ENCODE peak calls at places on chromosomes 12 and 14, in four cellular contexts. R is trophoblast cell; J is psoas muscle; Q is CD4-positive, CD25-positive, alpha-beta regulatory T cell. M is an unnamed sample.

GRCh38 chr12:104348283-104348993 is 44.9 kb downstream of the EID3 start:
- DNase-seq in R (no peak), J (no peak), Q (no peak), M (no peak)

GRCh38 chr14:32620724-32621123 is 291.6 kb downstream of the AKAP6 start:
- DNase-seq in R (no peak), J (no peak), Q (no peak), M (no peak)

GRCh38 chr12:5073054-5073453 is 29.4 kb downstream of the KCNA5 start:
- DNase-seq in R (no peak), J (no peak), Q (no peak), M (no peak)

GRCh38 chr12:107429006-107429698 is 256.4 kb upstream of the PWP1 start:
- DNase-seq in R (no peak), J (no peak), Q (no peak), M (no peak)

GRCh38 chr12:58169826-58170225 is 228.5 kb downstream of the ATP23 start:
- DNase-seq in R (no peak), J (no peak), Q (no peak), M (no peak)

GRCh38 chr14:75757644-75758402 is 96.8 kb downstream of the TTLL5 start:
- DNase-seq in R (no peak), J (no peak), Q (peak; percentile 72), M (no peak)

GRCh38 chr12:57752668-57753000 is 524 bp upstream of the CDK4 start:
- DNase-seq in R (no peak), J (no peak), Q (no peak), M (no peak)

GRCh38 chr12:72602616-72603015 is 330.4 kb downstream of the TRHDE start:
- DNase-seq in R (no peak), J (no peak), Q (no peak), M (no peak)

GRCh38 chr12:46609281-46609623 is 216.5 kb downstream of the SLC38A4 start:
- DNase-seq in R (no peak), J (no peak), Q (peak; percentile 65), M (no peak)

DNA sequence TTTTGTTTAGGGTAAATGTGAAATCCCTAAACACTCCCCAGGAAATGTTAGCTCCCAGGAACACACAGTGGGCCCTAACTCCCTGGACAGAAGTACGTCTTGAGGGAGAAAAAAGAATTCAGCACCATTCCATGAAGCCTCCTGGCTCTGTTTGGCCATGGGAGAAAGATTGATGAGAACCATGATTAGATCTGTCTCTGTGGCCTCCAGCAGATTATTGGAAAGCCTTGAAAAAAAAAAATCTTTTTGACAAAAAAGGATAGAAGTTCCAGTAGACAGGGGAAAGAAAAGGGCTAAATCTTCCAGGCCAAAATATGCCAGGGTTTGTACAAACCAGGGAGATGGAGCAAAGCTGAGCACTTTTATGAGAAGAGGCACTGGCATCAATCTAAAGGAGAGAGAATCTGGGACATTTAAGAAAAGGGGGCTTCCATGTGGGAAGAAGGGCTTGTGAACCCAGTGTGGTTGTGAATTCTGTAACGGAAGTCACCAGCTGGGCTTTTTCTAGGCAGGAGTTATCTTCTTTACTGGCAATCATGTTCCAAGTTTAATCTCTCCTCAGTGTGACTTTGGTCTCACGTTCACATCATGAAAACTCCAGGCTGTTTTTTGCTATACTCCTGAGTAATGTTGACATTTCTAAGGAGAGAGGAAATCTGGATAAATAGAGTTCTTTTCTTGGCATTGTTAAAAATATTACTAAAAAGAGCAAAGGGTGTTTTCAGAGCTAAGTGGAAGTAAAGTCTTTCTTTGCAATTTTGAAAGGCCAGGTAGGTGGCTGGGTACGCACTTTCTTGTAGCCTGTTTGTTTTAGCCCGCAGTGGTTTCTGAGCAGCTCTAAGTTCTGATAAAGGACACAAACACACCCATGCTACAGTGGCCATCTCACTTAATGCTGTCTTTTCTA is 426.7 kb downstream of the RAD51B start:
- DNase-seq in R (no peak), J (no peak), Q (no peak), M (no peak)
- H3K27ac ChIP-seq in R (peak overlapping the region; percentile 96), J (peak overlapping the region; percentile 89), Q (no peak overlapping the region), M (no peak overlapping the region)

DNA sequence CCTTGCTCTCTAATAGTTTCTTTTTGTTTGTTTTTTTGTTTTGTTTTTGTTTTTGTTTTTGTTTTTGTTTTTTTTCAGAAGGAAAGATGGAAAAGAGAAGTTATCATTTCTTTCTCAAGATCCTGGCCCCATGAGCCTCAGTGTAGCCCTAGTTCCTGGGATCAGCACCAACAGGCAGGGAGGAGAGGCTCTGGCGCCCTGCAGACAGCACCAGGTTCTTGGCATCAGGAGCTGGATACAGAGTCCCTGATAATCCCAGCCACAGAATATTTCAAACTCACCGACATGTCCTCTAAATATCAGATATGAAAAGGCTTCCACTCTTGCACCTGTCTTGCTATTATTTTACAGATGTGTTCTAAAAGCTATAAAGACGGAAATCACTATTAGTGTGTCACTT is 52.7 kb downstream of the FOXN3 start:
- DNase-seq in R (no peak), J (no peak), Q (no peak), M (no peak)
- H3K4me1 ChIP-seq in R (peaks cover 2% of the 10 kb centered on the region), J (peaks cover 59% of the 10 kb centered on the region), Q (peaks cover 25% of the 10 kb centered on the region), M (peaks cover 6% of the 10 kb centered on the region)

DNA sequence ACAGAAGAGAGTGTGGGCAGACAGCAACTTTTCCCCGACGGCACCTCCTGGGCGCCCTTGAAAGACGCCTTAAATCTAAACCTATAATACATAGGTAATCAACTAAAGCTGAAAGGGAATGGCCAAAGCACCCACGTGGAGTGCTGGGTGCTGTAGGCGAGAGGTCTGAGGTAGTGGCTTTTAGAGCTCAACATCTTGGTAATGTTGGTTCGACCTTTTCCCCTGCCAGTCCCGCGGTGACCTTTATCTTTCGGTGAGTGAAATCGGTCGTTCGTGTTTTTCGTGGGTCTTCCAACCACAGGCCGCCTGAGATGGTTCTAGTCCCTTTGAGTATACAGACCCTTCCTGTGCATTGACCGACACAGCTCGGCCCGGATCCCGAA is 9.1 kb downstream of the OR6S1 start:
- DNase-seq in R (no peak), J (no peak), Q (peak; percentile 23), M (no peak)
- H3K4me3 ChIP-seq in R (peak overlapping the region; percentile 67), J (peak overlapping the region; percentile 49), Q (peak overlapping the region; percentile 60), M (peak overlapping the region; percentile 46)

GRCh38 chr12:83042441-83043215 is 355.9 kb downstream of the TMTC2 start:
- DNase-seq in R (no peak), J (no peak), Q (no peak), M (no peak)
- H3K27ac ChIP-seq in R (peak overlapping the region; percentile 39), J (no peak overlapping the region), Q (no peak overlapping the region), M (no peak overlapping the region)

GRCh38 chr14:99267871-99268775 is 3.9 kb downstream of the BCL11B start:
- DNase-seq in R (no peak), J (no peak), Q (peak; percentile 71), M (no peak)

GRCh38 chr14:99268776-99269510 is 3.1 kb downstream of the BCL11B start:
- DNase-seq in R (no peak), J (no peak), Q (peak; percentile 43), M (no peak)

GRCh38 chr14:99264691-99265090 is 7.3 kb downstream of the BCL11B start:
- DNase-seq in R (no peak), J (no peak), Q (peak; percentile 50), M (no peak)

GRCh38 chr14:99265571-99265970 is 6.4 kb downstream of the BCL11B start:
- DNase-seq in R (no peak), J (no peak), Q (peak; percentile 74), M (no peak)

DNA sequence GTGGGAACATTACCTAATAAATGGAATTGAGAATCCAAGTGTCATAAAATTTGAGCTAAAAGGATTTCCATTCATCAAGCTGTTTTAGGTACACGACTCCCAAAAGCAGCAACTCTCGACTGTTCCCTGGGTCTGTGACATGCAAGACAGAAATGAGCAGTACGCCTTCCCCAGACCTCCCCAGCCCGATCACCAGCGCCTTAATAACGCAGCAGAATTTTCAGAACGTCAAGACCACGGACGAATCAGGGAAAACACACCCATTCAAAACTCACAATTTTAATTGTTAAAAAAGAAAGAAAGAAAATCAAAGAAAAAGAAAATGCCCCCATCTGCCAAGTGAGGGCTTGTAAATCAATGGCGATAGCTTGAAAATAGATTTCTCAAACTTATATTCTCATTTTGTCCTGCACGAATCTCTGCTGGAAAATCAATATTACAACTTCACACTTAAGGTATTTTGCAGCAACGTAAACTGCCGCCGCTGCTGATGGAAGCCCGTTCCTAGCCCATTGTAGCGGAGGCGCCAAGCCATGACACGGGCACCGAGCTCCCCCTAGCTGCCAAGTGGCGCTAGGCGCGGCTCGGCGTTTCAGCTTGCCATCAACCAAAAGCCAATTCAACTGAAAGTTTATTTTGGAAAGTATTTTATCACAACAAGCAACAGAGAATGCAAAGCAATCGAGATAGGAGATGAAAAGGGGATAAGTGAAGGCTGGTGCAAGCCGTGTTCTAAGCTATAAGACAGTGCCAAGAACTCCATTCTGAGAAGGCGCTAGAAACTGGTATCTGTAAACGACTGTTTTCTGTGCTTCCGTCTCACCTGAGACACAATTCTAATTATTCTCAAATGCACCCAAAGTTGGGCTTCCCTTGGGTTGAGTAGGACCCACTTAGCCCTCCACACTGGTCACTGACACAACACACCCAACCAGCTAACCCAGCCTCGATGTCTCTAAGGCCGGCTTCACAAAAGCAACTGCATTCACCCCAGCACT is 5.5 kb downstream of the BCL11B start:
- DNase-seq in R (peak; percentile 57), J (peak; percentile 65), Q (peak; percentile 93), M (peak; percentile 82)
- H3K4me1 ChIP-seq in R (peaks cover 10% of the 10 kb centered on the region), J (peaks cover 9% of the 10 kb centered on the region), Q (peaks cover 70% of the 10 kb centered on the region), M (peaks cover 52% of the 10 kb centered on the region)

GRCh38 chr12:12890815-12891645 is at the start of gene GPRC5A:
- DNase-seq in R (peak; percentile 96), J (peak; percentile 80), Q (peak; percentile 69), M (no peak)

GRCh38 chr12:12891646-12892355 is 439 bp downstream of the GPRC5A start:
- DNase-seq in R (no peak), J (no peak), Q (no peak), M (no peak)

GRCh38 chr12:12890492-12890814 is 909 bp upstream of the GPRC5A start:
- DNase-seq in R (no peak), J (no peak), Q (no peak), M (no peak)

GRCh38 chr12:12893438-12893837 is 2.1 kb downstream of the GPRC5A start:
- DNase-seq in R (no peak), J (no peak), Q (no peak), M (no peak)

DNA sequence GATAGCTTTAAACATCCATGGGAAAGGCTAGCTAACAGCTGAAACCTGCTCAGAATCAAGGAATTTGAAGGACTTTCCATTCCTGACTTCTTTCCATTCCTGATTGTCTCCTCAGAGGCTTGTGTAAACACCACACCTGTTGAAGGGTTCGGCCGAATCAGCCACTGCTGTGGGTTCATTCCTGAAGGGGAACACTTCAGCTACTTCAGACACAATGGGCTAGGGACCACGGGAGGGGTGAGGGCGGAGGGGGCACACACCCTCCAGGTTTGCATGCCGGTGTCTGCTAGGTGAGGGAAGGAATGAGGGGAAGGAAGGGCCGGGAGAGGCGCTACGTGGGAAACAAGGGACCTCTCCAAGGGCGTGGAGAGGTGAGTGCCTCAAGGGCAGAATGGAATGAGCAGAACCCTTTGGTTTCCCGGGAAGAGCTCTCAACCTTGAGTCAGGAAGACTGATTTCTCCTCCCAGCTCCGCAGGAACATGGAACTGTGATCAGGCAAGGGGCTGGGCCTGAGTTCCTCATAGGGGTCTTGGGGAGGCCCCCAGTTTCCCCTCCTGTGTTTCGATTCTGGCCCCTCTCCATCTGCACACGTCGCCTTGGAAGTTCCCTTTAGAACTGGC is 1.4 kb downstream of the GPRC5A start:
- DNase-seq in R (peak; percentile 58), J (no peak), Q (no peak), M (no peak)
- H3K4me3 ChIP-seq in R (peak overlapping the region; percentile 62), J (no peak overlapping the region), Q (no peak overlapping the region), M (no peak overlapping the region)

M was measured in effector memory CD4-positive, alpha-beta T cell.